ENCODE peak calls at places on chromosomes 12 and 14, in eight cellular contexts. R is NCI-H2081 treated with DMSO at 0.1 percent for 48 hours, W is memory B cell, V is NCI-H146, S is tibial nerve, A is dorsolateral prefrontal cortex, E is T-helper 22 cell, P is NCI-H1105. Y is an unnamed sample.

GRCh38 chr14:59046746-59047145 is 141.7 kb upstream of the DAAM1 start:
- DNase-seq in R (no peak), W (no peak), V (no peak), S (no peak), A (no peak), E (no peak), P (no peak), Y (no peak)

GRCh38 chr12:80551897-80552296 is 107.9 kb downstream of the PTPRQ start:
- DNase-seq in R (no peak), W (no peak), V (no peak), S (no peak), A (no peak), E (no peak), P (no peak), Y (no peak)

GRCh38 chr14:23119362-23120327 is 590 bp upstream of the CEBPE start:
- DNase-seq in R (no peak), W (peak), V (no peak), S (no peak), A (no peak), E (peak), P (no peak), Y (peak)

GRCh38 chr12:6367969-6368892 is 7.1 kb downstream of the SCNN1A start:
- DNase-seq in R (no peak), W (no peak), V (no peak), S (no peak), A (no peak), E (no peak), P (no peak), Y (peak)

GRCh38 chr12:13183621-13184020 is 12.9 kb upstream of the EMP1 start:
- DNase-seq in R (no peak), W (no peak), V (no peak), S (no peak), A (no peak), E (no peak), P (no peak), Y (no peak)

GRCh38 chr12:29212682-29213397 is 63.8 kb downstream of the FAR2 start:
- DNase-seq in R (no peak), W (no peak), V (no peak), S (no peak), A (no peak), E (no peak), P (no peak), Y (no peak)

GRCh38 chr14:50599700-50600444 is 39.9 kb downstream of the ATL1 start:
- DNase-seq in R (no peak), W (peak), V (peak), S (no peak), A (no peak), E (no peak), P (peak), Y (no peak)

GRCh38 chr12:132608231-132609171 is 1.9 kb downstream of the LRCOL1 start:
- DNase-seq in R (no peak), W (no peak), V (no peak), S (no peak), A (no peak), E (no peak), P (no peak), Y (peak)

GRCh38 chr14:78997811-78998210 is 827.6 kb downstream of the NRXN3 start:
- DNase-seq in R (no peak), W (no peak), V (no peak), S (no peak), A (peak), E (no peak), P (peak), Y (no peak)

GRCh38 chr12:105451211-105451610 is 120.7 kb downstream of the C12orf75 start:
- DNase-seq in R (no peak), W (no peak), V (no peak), S (peak), A (no peak), E (no peak), P (no peak), Y (no peak)

GRCh38 chr14:31229638-31230229 is 22.1 kb upstream of the HECTD1 start:
- DNase-seq in R (no peak), W (no peak), V (peak), S (peak), A (no peak), E (no peak), P (no peak), Y (peak)

GRCh38 chr14:101349108-101349507 is 212.2 kb upstream of the DIO3 start:
- DNase-seq in R (no peak), W (no peak), V (no peak), S (no peak), A (no peak), E (no peak), P (no peak), Y (peak)

GRCh38 chr12:54197037-54197909 is 8.5 kb upstream of the SMUG1 start:
- DNase-seq in R (no peak), W (no peak), V (no peak), S (no peak), A (no peak), E (no peak), P (no peak), Y (no peak)

GRCh38 chr14:74596747-74597456 is 15.1 kb downstream of the LTBP2 start:
- DNase-seq in R (no peak), W (no peak), V (no peak), S (no peak), A (no peak), E (no peak), P (no peak), Y (no peak)

GRCh38 chr12:107775093-107775721 is 703 bp downstream of the ASCL4 start:
- DNase-seq in R (no peak), W (no peak), V (peak), S (no peak), A (no peak), E (no peak), P (peak), Y (peak)

GRCh38 chr12:119463211-119463914 is 128.8 kb downstream of the CCDC60 start:
- DNase-seq in R (no peak), W (no peak), V (no peak), S (no peak), A (no peak), E (no peak), P (no peak), Y (no peak)

GRCh38 chr12:65911321-65911720 is 87.0 kb downstream of the HMGA2 start:
- DNase-seq in R (no peak), W (no peak), V (no peak), S (peak), A (no peak), E (no peak), P (peak), Y (no peak)

GRCh38 chr12:105423921-105424320 is 93.4 kb downstream of the C12orf75 start:
- DNase-seq in R (no peak), W (no peak), V (no peak), S (no peak), A (no peak), E (no peak), P (no peak), Y (no peak)

GRCh38 chr14:97456958-97457357 is 659.8 kb downstream of the VRK1 start:
- DNase-seq in R (no peak), W (no peak), V (no peak), S (no peak), A (no peak), E (no peak), P (no peak), Y (no peak)

GRCh38 chr12:51393676-51394545 is 2.7 kb upstream of the GALNT6 start:
- DNase-seq in R (no peak), W (no peak), V (no peak), S (no peak), A (no peak), E (peak), P (no peak), Y (no peak)

GRCh38 chr12:72747460-72747859 is 475.3 kb downstream of the TRHDE start:
- DNase-seq in R (no peak), W (no peak), V (no peak), S (peak), A (no peak), E (no peak), P (no peak), Y (no peak)

GRCh38 chr12:6382371-6382770 is 1.6 kb upstream of the LTBR start:
- DNase-seq in R (no peak), W (no peak), V (no peak), S (no peak), A (no peak), E (no peak), P (no peak), Y (no peak)

GRCh38 chr12:26697217-26697616 is 135.8 kb downstream of the ITPR2 start:
- DNase-seq in R (no peak), W (no peak), V (no peak), S (no peak), A (no peak), E (no peak), P (no peak), Y (no peak)

GRCh38 chr12:132719141-132719953 is 8.7 kb downstream of the PGAM5 start:
- DNase-seq in R (no peak), W (no peak), V (no peak), S (no peak), A (no peak), E (no peak), P (no peak), Y (no peak)

GRCh38 chr14:22839159-22839779 is 2.9 kb downstream of the MMP14 start:
- DNase-seq in R (no peak), W (no peak), V (no peak), S (no peak), A (no peak), E (no peak), P (no peak), Y (no peak)

GRCh38 chr14:97251423-97252155 is 454.4 kb downstream of the VRK1 start:
- DNase-seq in R (no peak), W (no peak), V (no peak), S (no peak), A (no peak), E (no peak), P (no peak), Y (no peak)

GRCh38 chr12:9341260-9341585 is 133.0 kb upstream of the PZP start:
- DNase-seq in R (no peak), W (no peak), V (no peak), S (no peak), A (no peak), E (no peak), P (no peak), Y (no peak)

GRCh38 chr14:72619071-72619710 is 274.7 kb downstream of the DPF3 start:
- DNase-seq in R (no peak), W (no peak), V (no peak), S (no peak), A (no peak), E (no peak), P (no peak), Y (peak)

GRCh38 chr14:105187935-105188524 is 6.9 kb upstream of the NUDT14 start:
- DNase-seq in R (no peak), W (no peak), V (peak), S (no peak), A (no peak), E (no peak), P (no peak), Y (no peak)

GRCh38 chr14:24080888-24081738 is 9.8 kb downstream of the CPNE6 start:
- DNase-seq in R (peak), W (peak), V (peak), S (no peak), A (peak), E (peak), P (peak), Y (peak)

GRCh38 chr12:26940820-26941219 is 2.5 kb downstream of the FGFR1OP2 start:
- DNase-seq in R (no peak), W (no peak), V (no peak), S (no peak), A (no peak), E (no peak), P (no peak), Y (no peak)

GRCh38 chr12:82479511-82479910 is 121.2 kb downstream of the METTL25 start:
- DNase-seq in R (no peak), W (no peak), V (no peak), S (no peak), A (no peak), E (no peak), P (no peak), Y (no peak)

GRCh38 chr14:49636866-49637265 is 1.8 kb upstream of the DNAAF2 start:
- DNase-seq in R (no peak), W (no peak), V (no peak), S (no peak), A (no peak), E (no peak), P (no peak), Y (no peak)

GRCh38 chr12:54725233-54725843 is 77.2 kb upstream of the DCD start:
- DNase-seq in R (no peak), W (no peak), V (peak), S (no peak), A (no peak), E (no peak), P (peak), Y (no peak)

GRCh38 chr12:75706786-75707605 is 195.6 kb upstream of the KRR1 start:
- DNase-seq in R (no peak), W (no peak), V (no peak), S (no peak), A (no peak), E (no peak), P (no peak), Y (no peak)

Y was measured in ecto neural progenitor cell.